ENCODE peak calls at places on chromosomes 2 and 18, in four cellular contexts. Z, J, F and U are unnamed samples.

GRCh38 chr2:220279840-220280239 is 652.4 kb downstream of the SLC4A3 start:
- DNase-seq in Z (no peak), J (no peak), F (no peak), U (no peak)

GRCh38 chr18:70322928-70323327 is 34.1 kb downstream of the SOCS6 start:
- DNase-seq in Z (peak), J (no peak), F (no peak), U (peak)

GRCh38 chr2:21305581-21305980 is 181.8 kb downstream of the TDRD15 start:
- DNase-seq in Z (no peak), J (no peak), F (no peak), U (no peak)

GRCh38 chr2:95385570-95385984 is 16.9 kb upstream of the FAHD2A start:
- DNase-seq in Z (no peak), J (no peak), F (no peak), U (no peak)

GRCh38 chr2:240021488-240022104 is 3.5 kb downstream of the NDUFA10 start:
- DNase-seq in Z (peak), J (peak), F (no peak), U (peak)

GRCh38 chr2:48759682-48760081 is 4.2 kb upstream of the LHCGR start:
- DNase-seq in Z (no peak), J (no peak), F (no peak), U (no peak)

GRCh38 chr2:235834781-235835180 is 333.4 kb downstream of the GBX2 start:
- DNase-seq in Z (no peak), J (no peak), F (no peak), U (no peak)

GRCh38 chr2:67660871-67661270 is 263.7 kb downstream of the ETAA1 start:
- DNase-seq in Z (no peak), J (no peak), F (no peak), U (no peak)

GRCh38 chr2:71457123-71457958 is 4.0 kb downstream of the DYSF start:
- DNase-seq in Z (no peak), J (no peak), F (no peak), U (no peak)

GRCh38 chr2:46230115-46230571 is 67.1 kb upstream of the EPAS1 start:
- DNase-seq in Z (peak), J (no peak), F (peak), U (peak)

GRCh38 chr2:68733365-68733764 is 1.2 kb upstream of the ARHGAP25 start:
- DNase-seq in Z (no peak), J (no peak), F (no peak), U (no peak)

GRCh38 chr2:70029814-70030409 is 57.4 kb upstream of the PCBP1 start:
- DNase-seq in Z (no peak), J (peak), F (no peak), U (no peak)

GRCh38 chr2:46723346-46723745 is 192.3 kb downstream of the MCFD2 start:
- DNase-seq in Z (no peak), J (no peak), F (no peak), U (no peak)

GRCh38 chr2:16365391-16365790 is 300.2 kb downstream of the CYRIA start:
- DNase-seq in Z (no peak), J (no peak), F (no peak), U (no peak)

GRCh38 chr18:22709288-22710060 is 223.7 kb upstream of the RBBP8 start:
- DNase-seq in Z (peak), J (no peak), F (no peak), U (no peak)

GRCh38 chr2:20578895-20579825 is 71.7 kb downstream of the HS1BP3 start:
- DNase-seq in Z (peak), J (peak), F (peak), U (peak)

GRCh38 chr2:88500691-88501090 is 48.2 kb upstream of the FOXI3 start:
- DNase-seq in Z (peak), J (no peak), F (no peak), U (no peak)

GRCh38 chr2:6231166-6231565 is 539.0 kb downstream of the SOX11 start:
- DNase-seq in Z (no peak), J (no peak), F (no peak), U (no peak)

GRCh38 chr2:239329972-239330572 is 70.7 kb downstream of the HDAC4 start:
- DNase-seq in Z (no peak), J (peak), F (no peak), U (no peak)

GRCh38 chr2:88683160-88684021 is 8.1 kb upstream of the RPIA start:
- DNase-seq in Z (peak), J (no peak), F (no peak), U (no peak)

GRCh38 chr18:29160123-29160522 is 983.2 kb upstream of the CDH2 start:
- DNase-seq in Z (no peak), J (no peak), F (no peak), U (no peak)

GRCh38 chr2:170716851-170717598 is 1.9 kb downstream of the SP5 start:
- DNase-seq in Z (peak), J (peak), F (no peak), U (peak)

GRCh38 chr18:48333563-48333962 is 75.6 kb downstream of the ZBTB7C start:
- DNase-seq in Z (no peak), J (no peak), F (no peak), U (no peak)

GRCh38 chr2:130864830-130865229 is 28.1 kb downstream of the ARHGEF4 start:
- DNase-seq in Z (peak), J (no peak), F (no peak), U (no peak)

GRCh38 chr2:210477496-210477895 is 937 bp upstream of the LANCL1 start:
- DNase-seq in Z (peak), J (peak), F (no peak), U (peak)

GRCh38 chr18:37440206-37440605 is 125.4 kb downstream of the CELF4 start:
- DNase-seq in Z (no peak), J (no peak), F (no peak), U (no peak)

GRCh38 chr2:11213090-11213638 is 57.9 kb downstream of the SLC66A3 start:
- DNase-seq in Z (no peak), J (no peak), F (no peak), U (no peak)

GRCh38 chr18:48827321-48828200 is 123.2 kb downstream of the SMAD7 start:
- DNase-seq in Z (no peak), J (peak), F (no peak), U (no peak)

GRCh38 chr18:2173464-2173863 is 397.8 kb downstream of the METTL4 start:
- DNase-seq in Z (peak), J (no peak), F (no peak), U (no peak)

GRCh38 chr2:217935901-217936684 is 66.7 kb downstream of the TNS1 start:
- DNase-seq in Z (no peak), J (no peak), F (no peak), U (no peak)

GRCh38 chr2:104866883-104867350 is 13.0 kb downstream of the POU3F3 start:
- DNase-seq in Z (no peak), J (no peak), F (no peak), U (no peak)

GRCh38 chr2:1754461-1755170 is 10.3 kb upstream of the PXDN start:
- DNase-seq in Z (no peak), J (no peak), F (no peak), U (no peak)
- TF ChIP-seq REST in Z (no peak), J (peak), F (no peak), U (no peak)

GRCh38 chr2:112194480-112194879 is 56.3 kb downstream of the FBLN7 start:
- DNase-seq in Z (no peak), J (no peak), F (no peak), U (no peak)

GRCh38 chr2:112198780-112199179 is 56.1 kb downstream of the ZC3H8 start:
- DNase-seq in Z (no peak), J (no peak), F (no peak), U (no peak)

GRCh38 chr2:112199188-112199587 is 55.7 kb downstream of the ZC3H8 start:
- DNase-seq in Z (no peak), J (no peak), F (no peak), U (no peak)

GRCh38 chr2:112195167-112195766 is 57.1 kb downstream of the FBLN7 start:
- DNase-seq in Z (no peak), J (no peak), F (no peak), U (peak)
- TF ChIP-seq PBX3 in Z (no peak), J (no peak), F (no peak), U (no peak)

GRCh38 chr2:40113997-40114396 is 334.9 kb upstream of the THUMPD2 start:
- DNase-seq in Z (no peak), J (no peak), F (no peak), U (no peak)

GRCh38 chr2:40118622-40119021 is 333.3 kb downstream of the SLC8A1 start:
- DNase-seq in Z (no peak), J (no peak), F (no peak), U (no peak)

GRCh38 chr2:40115348-40115747 is 336.3 kb upstream of the THUMPD2 start:
- DNase-seq in Z (no peak), J (no peak), F (no peak), U (no peak)

GRCh38 chr2:40115894-40116293 is 336.0 kb downstream of the SLC8A1 start:
- DNase-seq in Z (no peak), J (no peak), F (no peak), U (no peak)

DNA sequence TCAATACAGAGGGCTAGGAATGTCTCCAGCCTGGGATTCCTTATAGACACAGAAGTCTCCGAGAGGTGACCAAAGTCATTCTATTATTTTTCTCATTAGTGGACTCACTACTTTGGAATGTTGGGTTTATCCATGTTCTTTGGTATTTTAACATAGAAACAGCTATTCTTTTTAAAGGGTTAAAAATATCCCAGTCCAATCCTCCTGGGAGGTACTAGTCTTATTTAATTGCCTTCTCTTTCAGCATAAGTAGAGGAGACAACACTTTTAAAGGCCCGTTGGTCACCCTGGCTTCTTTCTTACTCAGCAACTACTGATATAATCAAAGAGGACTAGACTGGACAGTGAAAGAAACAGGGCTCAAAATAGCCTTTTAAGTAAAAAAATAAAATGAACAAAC is 334.2 kb upstream of the THUMPD2 start:
- DNase-seq in Z (no peak), J (no peak), F (no peak), U (no peak)
- TF ChIP-seq REST in Z (no peak), J (no peak), F (no peak), U (no peak)

GRCh38 chr2:33069894-33070651 is 123.3 kb downstream of the LTBP1 start:
- DNase-seq in Z (peak), J (no peak), F (no peak), U (peak)
- TF ChIP-seq PBX3 in Z (peak), J (peak), F (no peak), U (no peak)

GRCh38 chr2:74152954-74153353 is 5.2 kb upstream of the BOLA3 start:
- DNase-seq in Z (no peak), J (no peak), F (no peak), U (no peak)
- TF ChIP-seq REST in Z (no peak), J (no peak), F (no peak), U (no peak)

GRCh38 chr2:62142054-62142453 is 53.9 kb upstream of the B3GNT2 start:
- DNase-seq in Z (no peak), J (no peak), F (peak), U (no peak)

GRCh38 chr2:62147610-62148301 is 48.2 kb upstream of the B3GNT2 start:
- DNase-seq in Z (peak), J (no peak), F (no peak), U (no peak)

GRCh38 chr2:62143696-62144095 is 52.2 kb upstream of the B3GNT2 start:
- DNase-seq in Z (no peak), J (no peak), F (no peak), U (no peak)

GRCh38 chr2:62144689-62145477 is 51.0 kb upstream of the B3GNT2 start:
- DNase-seq in Z (no peak), J (no peak), F (no peak), U (no peak)

GRCh38 chr2:62145478-62146100 is 50.3 kb upstream of the B3GNT2 start:
- DNase-seq in Z (no peak), J (no peak), F (peak), U (no peak)
- TF ChIP-seq PBX3 in Z (no peak), J (no peak), F (peak), U (no peak)

DNA sequence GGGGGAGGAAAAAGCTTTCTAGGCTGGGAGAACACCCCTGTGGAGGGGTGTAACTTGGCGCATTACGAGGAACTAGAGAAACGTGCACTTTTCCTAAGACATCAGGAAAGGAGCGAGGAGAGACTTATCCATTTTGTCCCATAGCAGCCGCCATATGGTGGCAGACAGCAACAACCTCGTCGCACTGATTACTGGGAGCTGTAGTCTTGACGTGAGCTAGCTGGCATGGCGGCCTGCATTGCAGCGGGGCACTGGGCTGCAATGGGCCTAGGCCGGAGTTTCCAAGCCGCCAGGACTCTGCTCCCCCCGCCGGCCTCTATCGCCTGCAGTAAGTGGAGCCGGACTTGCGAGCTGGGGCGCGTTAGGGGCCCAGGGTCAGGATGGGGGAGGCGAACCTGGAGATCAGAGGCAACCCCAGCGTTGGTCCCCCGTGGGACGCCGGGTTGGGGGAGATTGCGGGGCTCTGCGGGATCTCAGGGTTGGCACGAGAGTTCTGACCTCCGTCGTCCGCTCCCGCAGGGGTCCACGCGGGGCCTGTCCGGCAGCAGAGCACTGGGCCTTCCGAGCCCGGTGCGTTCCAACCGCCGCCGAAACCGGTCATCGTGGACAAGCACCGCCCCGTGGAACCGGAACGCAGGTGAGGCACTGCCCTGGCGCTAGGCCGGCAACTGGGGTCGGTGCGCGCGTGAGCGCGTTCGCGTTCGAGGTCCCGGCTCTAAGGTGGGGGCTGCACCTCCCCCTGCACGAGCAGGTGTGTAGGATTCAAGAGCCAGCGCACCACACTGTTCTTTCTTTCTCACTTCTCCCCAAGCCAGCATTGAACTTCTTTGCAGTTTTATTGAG is at the start of gene MRPL19:
- DNase-seq in Z (peak), J (peak), F (peak), U (peak)
- TF ChIP-seq REST in Z (peak), J (no peak), F (peak), U (peak)

DNA sequence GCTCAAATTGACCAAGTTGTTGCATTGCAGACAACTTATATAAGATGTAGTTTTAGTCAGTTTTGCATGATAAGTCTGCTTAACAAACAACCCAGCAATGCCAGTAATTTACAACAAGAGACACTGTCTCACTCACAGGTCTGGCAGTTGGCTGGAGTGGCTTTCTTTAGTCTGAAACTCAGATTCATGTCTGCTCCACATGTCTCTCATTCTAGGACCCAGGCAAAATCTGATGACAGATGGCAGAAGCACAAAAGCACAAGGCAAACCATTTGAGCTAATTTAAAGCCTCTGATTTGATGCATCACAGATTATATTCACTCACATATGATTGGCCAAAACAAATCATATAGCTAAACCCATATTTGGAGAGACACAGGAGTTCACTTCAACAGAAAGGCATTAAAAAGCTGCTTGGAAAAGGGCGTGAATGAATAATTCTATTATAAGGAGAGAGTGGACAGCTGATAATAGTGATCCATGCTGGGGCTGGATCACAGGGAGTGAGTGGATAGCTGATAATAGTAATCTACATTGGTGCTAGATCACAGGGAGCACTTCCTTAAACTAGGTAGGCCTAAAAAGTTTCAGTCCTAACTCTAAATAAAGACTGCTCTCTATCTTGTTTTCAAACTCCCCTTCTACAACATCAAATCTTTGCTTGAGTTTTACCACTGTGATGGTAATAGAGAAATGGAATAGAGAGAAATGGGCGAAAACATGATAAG is 593.2 kb upstream of the ZNF804A start:
- DNase-seq in Z (no peak), J (no peak), F (no peak), U (no peak)
- TF ChIP-seq PBX3 in Z (no peak), J (no peak), F (no peak), U (no peak)